ENCODE peak calls at places on chromosomes 6 and 20, in seven cellular contexts. One of them, this sample, is unnamed.

GRCh38 chr20:62360854-62361798 is 6.0 kb downstream of the LAMA5 start:
- DNase-seq in choroid plexus epithelial cell: no peak
- DNase-seq in GM12865: no peak
- DNase-seq in tibial artery: no peak
- DNase-seq in breast epithelium: no peak
- DNase-seq in body of pancreas: peak; percentile 14
- DNase-seq in BE2C: peak; percentile 23
- DNase-seq in this sample: no peak

GRCh38 chr20:37898301-37899104 is 4.4 kb upstream of the VSTM2L start:
- DNase-seq in breast epithelium: no peak
- DNase-seq in BE2C: no peak
- DNase-seq in body of pancreas: no peak
- DNase-seq in GM12865: no peak
- DNase-seq in choroid plexus epithelial cell: no peak
- DNase-seq in tibial artery: no peak
- DNase-seq in this sample: no peak

GRCh38 chr20:36819662-36820061 is 46.1 kb upstream of the DSN1 start:
- DNase-seq in choroid plexus epithelial cell: no peak
- DNase-seq in BE2C: no peak
- DNase-seq in body of pancreas: no peak
- DNase-seq in breast epithelium: no peak
- DNase-seq in GM12865: no peak
- DNase-seq in tibial artery: no peak
- DNase-seq in this sample: no peak

GRCh38 chr6:39357998-39358686 is 35.6 kb upstream of the KCNK16 start:
- DNase-seq in breast epithelium: no peak
- DNase-seq in tibial artery: no peak
- DNase-seq in body of pancreas: peak; percentile 50
- DNase-seq in GM12865: peak; percentile 23
- DNase-seq in choroid plexus epithelial cell: peak; percentile 93
- DNase-seq in BE2C: peak; percentile 56
- DNase-seq in this sample: no peak

GRCh38 chr6:166939894-166940293 is 16.5 kb downstream of the RNASET2 start:
- DNase-seq in BE2C: no peak
- DNase-seq in GM12865: no peak
- DNase-seq in tibial artery: no peak
- DNase-seq in body of pancreas: no peak
- DNase-seq in choroid plexus epithelial cell: no peak
- DNase-seq in breast epithelium: peak; percentile 9
- DNase-seq in this sample: no peak

GRCh38 chr6:14464049-14464448 is 346.5 kb downstream of the CD83 start:
- DNase-seq in GM12865: no peak
- DNase-seq in BE2C: no peak
- DNase-seq in choroid plexus epithelial cell: peak; percentile 65
- DNase-seq in breast epithelium: no peak
- DNase-seq in body of pancreas: no peak
- DNase-seq in tibial artery: no peak
- DNase-seq in this sample: no peak

GRCh38 chr20:47610945-47611250 is 109.2 kb downstream of the NCOA3 start:
- DNase-seq in GM12865: no peak
- DNase-seq in breast epithelium: no peak
- DNase-seq in body of pancreas: no peak
- DNase-seq in choroid plexus epithelial cell: no peak
- DNase-seq in BE2C: no peak
- DNase-seq in tibial artery: no peak
- DNase-seq in this sample: no peak

GRCh38 chr20:41782255-41782654 is 164.1 kb upstream of the CHD6 start:
- DNase-seq in tibial artery: no peak
- DNase-seq in body of pancreas: no peak
- DNase-seq in breast epithelium: no peak
- DNase-seq in choroid plexus epithelial cell: no peak
- DNase-seq in BE2C: no peak
- DNase-seq in GM12865: no peak
- DNase-seq in this sample: no peak

GRCh38 chr6:141874930-141875602 is 257.7 kb upstream of the GJE1 start:
- DNase-seq in breast epithelium: no peak
- DNase-seq in choroid plexus epithelial cell: peak; percentile 37
- DNase-seq in tibial artery: no peak
- DNase-seq in body of pancreas: no peak
- DNase-seq in BE2C: no peak
- DNase-seq in GM12865: no peak
- DNase-seq in this sample: no peak

DNA sequence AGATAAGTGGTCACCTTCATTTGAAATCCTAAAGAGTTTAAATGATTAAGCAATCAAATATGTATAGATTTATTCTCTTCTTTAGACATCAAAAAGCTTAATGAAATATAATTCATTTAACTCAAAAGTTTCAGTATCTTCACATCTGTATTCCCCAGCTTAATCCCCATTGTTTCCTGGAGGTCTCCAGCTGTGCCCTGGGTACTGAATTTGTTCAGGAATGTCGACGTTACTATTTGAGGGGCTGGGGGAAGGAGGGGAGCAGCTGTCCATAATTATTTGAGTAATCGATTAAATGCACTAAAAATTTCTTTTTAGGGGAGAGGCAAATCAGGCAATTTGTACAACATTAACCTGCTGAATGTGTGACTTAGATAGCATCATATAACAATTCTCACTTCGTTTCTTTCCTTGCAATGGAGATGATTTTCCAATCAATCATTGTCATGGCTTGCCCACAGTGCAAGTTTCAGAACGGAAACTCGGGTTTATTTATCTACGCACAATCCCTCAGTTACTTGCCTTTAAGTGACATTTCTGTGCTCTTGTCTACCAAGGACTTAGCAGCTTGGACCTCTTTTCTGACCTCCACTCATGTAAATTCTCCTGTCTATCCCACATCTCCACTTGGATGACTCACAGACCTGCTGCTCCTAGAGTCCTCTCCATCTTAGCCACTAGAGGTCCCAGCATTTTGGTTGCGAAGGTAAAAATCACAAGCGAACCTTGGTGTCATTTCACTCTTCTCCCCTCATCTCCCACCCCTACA is 3.9 kb downstream of the DOK5 start:
- DNase-seq in breast epithelium: no peak
- DNase-seq in BE2C: no peak
- DNase-seq in body of pancreas: no peak
- DNase-seq in choroid plexus epithelial cell: no peak
- DNase-seq in tibial artery: no peak
- DNase-seq in GM12865: no peak
- DNase-seq in this sample: no peak
- TF ChIP-seq CTCF in breast epithelium: no peak
- TF ChIP-seq CTCF in BE2C: peak; percentile 27
- TF ChIP-seq CTCF in body of pancreas: no peak
- TF ChIP-seq CTCF in choroid plexus epithelial cell: peak; percentile 23
- TF ChIP-seq CTCF in tibial artery: no peak
- TF ChIP-seq CTCF in GM12865: peak; percentile 8
- TF ChIP-seq CTCF in this sample: no peak

GRCh38 chr20:53722515-53723036 is 128.9 kb upstream of the ZNF217 start:
- DNase-seq in choroid plexus epithelial cell: no peak
- DNase-seq in body of pancreas: no peak
- DNase-seq in breast epithelium: no peak
- DNase-seq in GM12865: no peak
- DNase-seq in tibial artery: no peak
- DNase-seq in BE2C: no peak
- DNase-seq in this sample: no peak
- TF ChIP-seq CTCF in choroid plexus epithelial cell: no peak
- TF ChIP-seq CTCF in body of pancreas: no peak
- TF ChIP-seq CTCF in breast epithelium: no peak
- TF ChIP-seq CTCF in GM12865: no peak
- TF ChIP-seq CTCF in tibial artery: no peak
- TF ChIP-seq CTCF in BE2C: no peak
- TF ChIP-seq CTCF in this sample: no peak

GRCh38 chr20:17938889-17939619 is 29.5 kb downstream of the SNX5 start:
- DNase-seq in choroid plexus epithelial cell: peak; percentile 89
- DNase-seq in body of pancreas: peak; percentile 72
- DNase-seq in GM12865: peak; percentile 85
- DNase-seq in breast epithelium: peak; percentile 47
- DNase-seq in BE2C: peak; percentile 79
- DNase-seq in tibial artery: peak; percentile 58
- DNase-seq in this sample: peak; percentile 75
- TF ChIP-seq CTCF in choroid plexus epithelial cell: peak; percentile 99
- TF ChIP-seq CTCF in body of pancreas: peak; percentile 85
- TF ChIP-seq CTCF in GM12865: peak; percentile 99
- TF ChIP-seq CTCF in breast epithelium: peak; percentile 88
- TF ChIP-seq CTCF in BE2C: peak; percentile 95
- TF ChIP-seq CTCF in tibial artery: peak; percentile 86
- TF ChIP-seq CTCF in this sample: peak; percentile 87

GRCh38 chr6:133971861-133972260 is 18.8 kb downstream of the TBPL1 start:
- DNase-seq in tibial artery: no peak
- DNase-seq in BE2C: no peak
- DNase-seq in choroid plexus epithelial cell: no peak
- DNase-seq in body of pancreas: no peak
- DNase-seq in GM12865: no peak
- DNase-seq in breast epithelium: no peak
- DNase-seq in this sample: no peak
- TF ChIP-seq CTCF in tibial artery: no peak
- TF ChIP-seq CTCF in BE2C: no peak
- TF ChIP-seq CTCF in choroid plexus epithelial cell: no peak
- TF ChIP-seq CTCF in body of pancreas: no peak
- TF ChIP-seq CTCF in GM12865: no peak
- TF ChIP-seq CTCF in breast epithelium: no peak
- TF ChIP-seq CTCF in this sample: no peak

DNA sequence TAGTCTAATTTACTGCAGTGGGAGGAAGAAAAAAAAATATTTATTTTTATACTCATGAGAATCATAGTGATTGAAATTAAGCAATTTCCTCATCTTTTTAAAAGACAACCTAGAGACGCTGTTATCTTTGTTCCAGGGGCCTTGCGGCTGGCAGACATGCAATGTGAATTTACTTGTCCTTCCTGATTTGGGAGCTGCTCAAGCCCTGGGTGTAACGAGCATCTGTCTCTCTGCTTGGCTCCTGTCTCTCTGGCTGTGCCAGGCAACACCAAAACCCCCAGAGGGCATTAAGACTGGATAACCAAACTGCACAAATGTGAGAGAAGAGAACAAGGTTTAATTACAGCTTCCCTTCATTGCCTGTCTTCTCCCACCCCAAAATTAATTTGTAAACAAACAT is 169.9 kb downstream of the SLC24A3 start:
- DNase-seq in breast epithelium: no peak
- DNase-seq in body of pancreas: no peak
- DNase-seq in choroid plexus epithelial cell: no peak
- DNase-seq in tibial artery: no peak
- DNase-seq in BE2C: no peak
- DNase-seq in GM12865: no peak
- DNase-seq in this sample: no peak
- TF ChIP-seq CTCF in breast epithelium: no peak
- TF ChIP-seq CTCF in body of pancreas: no peak
- TF ChIP-seq CTCF in choroid plexus epithelial cell: no peak
- TF ChIP-seq CTCF in tibial artery: no peak
- TF ChIP-seq CTCF in BE2C: no peak
- TF ChIP-seq CTCF in GM12865: no peak
- TF ChIP-seq CTCF in this sample: no peak